ENCODE peak calls at places on chromosomes 6 and 20, in seven cellular contexts. G, W, U, J, S, C and Q are unnamed samples.

GRCh38 chr6:170096803-170097504 is 193.9 kb downstream of the DLL1 start:
- DNase-seq in G (no peak), W (no peak), U (no peak), J (no peak), S (peak), C (no peak), Q (no peak)

GRCh38 chr6:169689247-169689646 is 12.6 kb downstream of the WDR27 start:
- DNase-seq in G (no peak), W (no peak), U (peak), J (no peak), S (no peak), C (no peak), Q (no peak)

GRCh38 chr6:134651519-134651918 is 298.4 kb downstream of the ALDH8A1 start:
- DNase-seq in G (no peak), W (no peak), U (no peak), J (no peak), S (no peak), C (no peak), Q (no peak)

GRCh38 chr20:9903048-9903651 is 64.3 kb upstream of the PAK5 start:
- DNase-seq in G (peak), W (peak), U (no peak), J (no peak), S (peak), C (no peak), Q (peak)

GRCh38 chr20:49375170-49375569 is 97.3 kb upstream of the ZNFX1 start:
- DNase-seq in G (no peak), W (no peak), U (no peak), J (no peak), S (no peak), C (no peak), Q (no peak)

GRCh38 chr6:157608221-157609075 is 214.6 kb upstream of the SNX9 start:
- DNase-seq in G (no peak), W (no peak), U (no peak), J (no peak), S (no peak), C (no peak), Q (no peak)

GRCh38 chr20:14191559-14191958 is 145.9 kb downstream of the FLRT3 start:
- DNase-seq in G (no peak), W (no peak), U (no peak), J (no peak), S (no peak), C (no peak), Q (no peak)

GRCh38 chr20:16661738-16662137 is 68.1 kb upstream of the SNRPB2 start:
- DNase-seq in G (no peak), W (no peak), U (peak), J (peak), S (no peak), C (no peak), Q (no peak)

GRCh38 chr6:2938632-2939083 is 32.7 kb downstream of the SERPINB6 start:
- DNase-seq in G (no peak), W (no peak), U (no peak), J (no peak), S (no peak), C (no peak), Q (peak)

GRCh38 chr6:83199173-83199864 is 6.2 kb downstream of the RWDD2A start:
- DNase-seq in G (no peak), W (no peak), U (no peak), J (no peak), S (no peak), C (no peak), Q (no peak)

GRCh38 chr6:119510246-119510645 is 160.7 kb upstream of the MAN1A1 start:
- DNase-seq in G (no peak), W (no peak), U (no peak), J (no peak), S (no peak), C (no peak), Q (no peak)

GRCh38 chr6:160400426-160400825 is 52.2 kb downstream of the SLC22A3 start:
- DNase-seq in G (no peak), W (no peak), U (peak), J (no peak), S (no peak), C (no peak), Q (no peak)

GRCh38 chr6:111804627-111805235 is 68.5 kb downstream of the FYN start:
- DNase-seq in G (no peak), W (no peak), U (peak), J (no peak), S (no peak), C (no peak), Q (no peak)

GRCh38 chr6:6678811-6679210 is 90.3 kb downstream of the LY86 start:
- DNase-seq in G (no peak), W (no peak), U (no peak), J (no peak), S (no peak), C (no peak), Q (no peak)

GRCh38 chr6:145208474-145208873 is 526.8 kb downstream of the EPM2A start:
- DNase-seq in G (no peak), W (no peak), U (no peak), J (no peak), S (no peak), C (no peak), Q (no peak)

GRCh38 chr6:6713660-6714446 is 125.3 kb downstream of the LY86 start:
- DNase-seq in G (no peak), W (no peak), U (peak), J (no peak), S (no peak), C (no peak), Q (no peak)

GRCh38 chr6:163750436-163751031 is 336.0 kb downstream of the QKI start:
- DNase-seq in G (no peak), W (no peak), U (no peak), J (peak), S (no peak), C (no peak), Q (no peak)

GRCh38 chr20:33883164-33883563 is 72.0 kb downstream of the CHMP4B start:
- DNase-seq in G (no peak), W (no peak), U (no peak), J (no peak), S (no peak), C (no peak), Q (no peak)

GRCh38 chr20:35838213-35838612 is 66.4 kb downstream of the PHF20 start:
- DNase-seq in G (no peak), W (no peak), U (no peak), J (no peak), S (no peak), C (no peak), Q (no peak)

GRCh38 chr20:6735913-6736845 is 31.3 kb upstream of the BMP2 start:
- DNase-seq in G (no peak), W (no peak), U (no peak), J (no peak), S (no peak), C (no peak), Q (no peak)

GRCh38 chr6:106025655-106026054 is 60.5 kb upstream of the PRDM1 start:
- DNase-seq in G (no peak), W (no peak), U (no peak), J (no peak), S (no peak), C (no peak), Q (no peak)

GRCh38 chr20:53291548-53291947 is 302.1 kb downstream of the ZNF217 start:
- DNase-seq in G (peak), W (no peak), U (no peak), J (no peak), S (peak), C (no peak), Q (no peak)

GRCh38 chr6:164419099-164419498 is 890.3 kb downstream of the C6orf118 start:
- DNase-seq in G (no peak), W (no peak), U (no peak), J (no peak), S (no peak), C (no peak), Q (no peak)